ENCODE peak calls at places on chromosome 20, in ten cellular contexts. Y is tibial nerve, S is epithelial cell of esophagus, R is prostate gland, W is WTC11, T is IMR-90, O is Peyer's patch, X is AG10803, K is progenitor cell of endocrine pancreas, P is upper lobe of right lung. F is an unnamed sample.

GRCh38 chr20:1330075-1330830 is 1.3 kb upstream of the SDCBP2 start:
- DNase-seq in Y (peak; percentile 22), S (peak; percentile 84), R (no peak), W (no peak), T (no peak), O (peak; percentile 90), X (peak; percentile 38), K (no peak), P (no peak), F (no peak)

GRCh38 chr20:43137160-43137559 is 52.5 kb downstream of the PTPRT start:
- DNase-seq in Y (no peak), S (no peak), R (no peak), W (no peak), T (no peak), O (no peak), X (no peak), K (no peak), P (no peak), F (no peak)

GRCh38 chr20:19901226-19901625 is 115.9 kb upstream of the NAA20 start:
- DNase-seq in Y (no peak), S (peak; percentile 67), R (no peak), W (no peak), T (no peak), O (peak; percentile 47), X (no peak), K (no peak), P (no peak), F (no peak)

GRCh38 chr20:10110151-10110550 is 75.4 kb downstream of the ANKEF1 start:
- DNase-seq in Y (no peak), S (peak; percentile 79), R (no peak), W (no peak), T (peak; percentile 30), O (no peak), X (peak; percentile 48), K (no peak), P (no peak), F (no peak)

GRCh38 chr20:37886851-37887297 is 16.1 kb upstream of the VSTM2L start:
- DNase-seq in Y (no peak), S (no peak), R (no peak), W (no peak), T (no peak), O (no peak), X (peak; percentile 13), K (no peak), P (no peak), F (no peak)

GRCh38 chr20:1334761-1335160 is 5.8 kb upstream of the SDCBP2 start:
- DNase-seq in Y (no peak), S (peak; percentile 65), R (no peak), W (no peak), T (no peak), O (peak; percentile 38), X (no peak), K (no peak), P (no peak), F (no peak)

GRCh38 chr20:19761853-19762252 is 3.8 kb downstream of the RIN2 start:
- DNase-seq in Y (no peak), S (no peak), R (no peak), W (no peak), T (no peak), O (no peak), X (no peak), K (no peak), P (no peak), F (no peak)

GRCh38 chr20:59819496-59820203 is 113.8 kb downstream of the SYCP2 start:
- DNase-seq in Y (peak; percentile 0), S (no peak), R (no peak), W (no peak), T (no peak), O (no peak), X (no peak), K (no peak), P (no peak), F (no peak)

GRCh38 chr20:19113343-19113930 is 99.0 kb upstream of the SLC24A3 start:
- DNase-seq in Y (no peak), S (no peak), R (no peak), W (no peak), T (no peak), O (no peak), X (no peak), K (no peak), P (no peak), F (no peak)

GRCh38 chr20:24149175-24149574 is 160.6 kb upstream of the GGTLC1 start:
- DNase-seq in Y (no peak), S (peak; percentile 16), R (no peak), W (no peak), T (no peak), O (no peak), X (no peak), K (no peak), P (no peak), F (no peak)

GRCh38 chr20:34364013-34364382 is 925 bp downstream of the ITCH start:
- DNase-seq in Y (peak; percentile 18), S (peak; percentile 33), R (no peak), W (no peak), T (peak; percentile 34), O (no peak), X (peak; percentile 53), K (no peak), P (no peak), F (peak; percentile 23)

GRCh38 chr20:58783515-58783914 is 67.2 kb downstream of the GNAS-AS1 start:
- DNase-seq in Y (no peak), S (no peak), R (no peak), W (no peak), T (no peak), O (no peak), X (no peak), K (no peak), P (no peak), F (no peak)

GRCh38 chr20:2537101-2537500 is 728 bp downstream of the TMC2 start:
- DNase-seq in Y (no peak), S (no peak), R (no peak), W (no peak), T (no peak), O (no peak), X (no peak), K (no peak), P (no peak), F (no peak)

GRCh38 chr20:2539341-2539740 is 3.0 kb downstream of the TMC2 start:
- DNase-seq in Y (no peak), S (no peak), R (no peak), W (no peak), T (no peak), O (no peak), X (no peak), K (no peak), P (no peak), F (no peak)

GRCh38 chr20:2536562-2536986 is at the start of gene TMC2:
- DNase-seq in Y (no peak), S (no peak), R (no peak), W (no peak), T (no peak), O (no peak), X (no peak), K (no peak), P (no peak), F (no peak)

GRCh38 chr20:2538356-2538755 is 2.0 kb downstream of the TMC2 start:
- DNase-seq in Y (no peak), S (no peak), R (no peak), W (no peak), T (no peak), O (no peak), X (no peak), K (no peak), P (no peak), F (no peak)

DNA sequence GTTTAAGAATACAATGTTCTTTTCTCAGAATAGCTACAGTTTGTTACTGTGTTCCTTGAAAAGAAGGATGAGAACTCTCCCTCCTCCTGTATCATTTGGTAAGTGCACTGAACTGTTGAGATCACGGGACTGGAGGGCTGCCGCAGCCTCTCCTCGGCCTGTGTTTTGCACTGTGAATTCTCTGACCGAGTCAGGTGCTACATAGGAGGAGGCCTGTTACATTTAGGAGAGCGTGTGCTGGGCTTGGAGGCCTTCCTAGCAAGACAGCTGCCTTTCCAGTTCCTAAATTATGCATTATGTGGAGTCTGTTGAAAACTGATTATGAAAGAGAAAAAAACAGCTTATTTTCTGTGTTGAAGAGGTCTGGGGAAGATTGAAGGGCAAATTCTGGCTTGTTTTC is 2.6 kb downstream of the TMC2 start:
- DNase-seq in Y (no peak), S (no peak), R (no peak), W (no peak), T (no peak), O (no peak), X (no peak), K (no peak), P (no peak), F (no peak)
- TF ChIP-seq CTCF in Y (no peak), S (no peak), R (no peak), W (no peak), T (no peak), O (no peak), X (no peak), K (no peak), P (no peak), F (no peak)

GRCh38 chr20:40880063-40880715 is 148.4 kb upstream of the TOP1 start:
- DNase-seq in Y (no peak), S (peak; percentile 24), R (no peak), W (no peak), T (no peak), O (no peak), X (no peak), K (no peak), P (no peak), F (no peak)
- TF ChIP-seq CTCF in Y (no peak), S (peak; percentile 40), R (no peak), W (no peak), T (no peak), O (no peak), X (no peak), K (no peak), P (peak; percentile 7), F (no peak)

GRCh38 chr20:17682889-17683198 is 802 bp upstream of the RRBP1 start:
- DNase-seq in Y (no peak), S (no peak), R (no peak), W (no peak), T (no peak), O (no peak), X (no peak), K (no peak), P (no peak), F (no peak)
- TF ChIP-seq CTCF in Y (no peak), S (no peak), R (no peak), W (no peak), T (no peak), O (no peak), X (no peak), K (no peak), P (no peak), F (peak; percentile 38)

GRCh38 chr20:16666272-16666671 is 63.6 kb upstream of the SNRPB2 start:
- DNase-seq in Y (no peak), S (no peak), R (no peak), W (no peak), T (no peak), O (no peak), X (no peak), K (no peak), P (no peak), F (no peak)
- TF ChIP-seq CTCF in Y (no peak), S (peak; percentile 24), R (no peak), W (no peak), T (no peak), O (no peak), X (peak; percentile 4), K (peak; percentile 29), P (no peak), F (no peak)